ENCODE peak calls at places on chromosome 10, in seven cellular contexts. A is lung, Q is tibial nerve, I is fibroblast of lung, O is suprapubic skin, P is GM23338, E is coronary artery. U is an unnamed sample.
A peak's percentile ranks its signal among the peaks of the same experiment; 100 is the strongest.

GRCh38 chr10:102451105-102451969 is at the start of gene C10orf95:
- DNase-seq in O (no peak), E (no peak), P (peak; percentile 52), A (peak; percentile 57), Q (no peak), I (no peak), U (no peak)

GRCh38 chr10:780536-781524 is 91.4 kb upstream of the DIP2C start:
- DNase-seq in A (no peak), E (no peak), P (no peak), Q (no peak), O (peak; percentile 58), I (no peak), U (no peak)

GRCh38 chr10:101959349-101959916 is 96.5 kb downstream of the ARMH3 start:
- DNase-seq in A (no peak), O (no peak), I (no peak), Q (no peak), P (no peak), E (no peak), U (no peak)

GRCh38 chr10:16441106-16441850 is 4.5 kb downstream of the PTER start:
- DNase-seq in O (no peak), I (peak; percentile 26), E (no peak), P (no peak), Q (no peak), A (no peak), U (no peak)

GRCh38 chr10:110326351-110327032 is 21.8 kb upstream of the SMNDC1 start:
- DNase-seq in Q (no peak), E (no peak), A (no peak), P (no peak), O (no peak), I (peak; percentile 94), U (no peak)

GRCh38 chr10:71778071-71778470 is 4.8 kb upstream of the VSIR start:
- DNase-seq in Q (no peak), P (no peak), I (no peak), A (no peak), E (no peak), O (no peak), U (no peak)

GRCh38 chr10:124308811-124309210 is 109.9 kb downstream of the OAT start:
- DNase-seq in I (no peak), Q (no peak), A (no peak), E (peak; percentile 29), O (no peak), P (no peak), U (no peak)

GRCh38 chr10:18822156-18822555 is 162.9 kb downstream of the ARL5B start:
- DNase-seq in P (peak; percentile 74), I (peak; percentile 38), E (no peak), A (no peak), O (no peak), Q (no peak), U (no peak)

GRCh38 chr10:118036281-118036875 is 10.4 kb downstream of the RAB11FIP2 start:
- DNase-seq in E (no peak), Q (no peak), O (no peak), I (peak; percentile 9), A (no peak), P (no peak), U (no peak)

GRCh38 chr10:78972160-78972946 is 96.4 kb upstream of the ZMIZ1 start:
- DNase-seq in P (no peak), I (peak; percentile 89), E (peak; percentile 96), A (peak; percentile 45), Q (peak; percentile 52), O (peak; percentile 84), U (peak; percentile 93)

GRCh38 chr10:44180321-44181154 is 204.4 kb downstream of the CXCL12 start:
- DNase-seq in P (no peak), I (peak; percentile 97), A (no peak), O (peak; percentile 74), E (no peak), Q (peak; percentile 83), U (no peak)

GRCh38 chr10:22319559-22320558 is 1.0 kb upstream of the BMI1 start:
- DNase-seq in I (no peak), O (no peak), P (no peak), Q (no peak), A (no peak), E (no peak), U (no peak)

GRCh38 chr10:128483216-128483615 is 357.0 kb upstream of the MKI67 start:
- DNase-seq in O (no peak), P (no peak), I (no peak), Q (no peak), E (no peak), A (no peak), U (no peak)

GRCh38 chr10:99406149-99406548 is 24.3 kb downstream of the GOT1 start:
- DNase-seq in E (no peak), O (no peak), P (no peak), A (no peak), I (no peak), Q (no peak), U (no peak)

GRCh38 chr10:106189254-106189653 is 975.3 kb downstream of the SORCS1 start:
- DNase-seq in E (no peak), P (peak; percentile 87), Q (no peak), O (no peak), I (peak; percentile 1), A (no peak), U (no peak)

GRCh38 chr10:1089017-1089689 is 33.0 kb downstream of the WDR37 start:
- DNase-seq in Q (no peak), P (no peak), A (peak; percentile 23), O (no peak), I (no peak), E (no peak), U (peak; percentile 38)

GRCh38 chr10:6401562-6402348 is 178.3 kb downstream of the PRKCQ start:
- DNase-seq in O (peak; percentile 76), E (peak; percentile 82), Q (peak; percentile 77), P (peak; percentile 97), I (peak; percentile 88), A (peak; percentile 79), U (peak; percentile 88)

DNA sequence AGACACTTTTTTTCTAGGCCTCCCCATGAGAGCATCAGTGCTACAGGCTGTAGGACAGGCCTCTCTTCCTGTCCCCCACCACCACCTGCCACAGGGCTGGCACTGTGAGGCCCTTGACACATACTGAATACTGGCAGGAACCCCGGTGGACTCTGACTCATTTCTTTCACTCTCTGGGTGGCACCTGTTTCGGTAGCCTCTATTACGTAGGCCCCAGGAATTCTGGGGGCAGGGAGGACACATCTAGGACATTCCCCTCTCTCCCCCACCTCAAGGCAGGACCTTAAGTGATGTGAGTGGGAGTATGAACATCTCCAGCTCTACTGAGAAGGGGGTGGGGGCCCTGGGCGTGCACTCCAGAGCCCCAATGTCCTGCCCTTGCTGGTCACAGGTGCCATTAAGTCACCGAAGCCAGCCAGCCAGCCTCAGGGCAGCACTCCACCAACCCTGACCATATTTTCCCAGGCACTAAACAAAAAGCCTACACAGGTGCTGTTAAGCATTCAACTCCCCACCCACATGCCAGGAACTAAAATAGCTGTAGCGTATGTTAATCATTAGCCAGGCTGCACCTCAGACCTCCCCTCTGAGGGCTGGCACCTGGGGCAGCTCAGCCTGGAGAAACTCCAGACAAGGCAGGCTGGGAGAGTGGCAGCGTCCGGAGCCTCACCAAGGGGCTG is 8.9 kb downstream of the ANXA11 start:
- DNase-seq in P (no peak), E (peak; percentile 84), O (no peak), A (peak; percentile 85), I (peak; percentile 74), Q (no peak), U (peak; percentile 80)
- H3K4me3 ChIP-seq in P (no peak overlapping the region), E (peak overlapping the region; percentile 29), O (no peak overlapping the region), A (no peak overlapping the region), I (no peak overlapping the region), Q (no peak overlapping the region), U (no peak overlapping the region)

GRCh38 chr10:13347235-13348156 is 597 bp downstream of the SEPHS1 start:
- DNase-seq in E (peak; percentile 78), P (peak; percentile 81), O (peak; percentile 85), I (peak; percentile 77), Q (peak; percentile 61), A (peak; percentile 83), U (peak; percentile 65)

GRCh38 chr10:13346280-13346819 is 1.7 kb downstream of the SEPHS1 start:
- DNase-seq in P (no peak), E (no peak), O (no peak), I (peak; percentile 66), Q (peak; percentile 48), A (no peak), U (no peak)

GRCh38 chr10:13349776-13350274 is 1.7 kb upstream of the SEPHS1 start:
- DNase-seq in Q (peak; percentile 18), E (peak; percentile 74), A (peak; percentile 46), O (peak; percentile 70), I (peak; percentile 67), P (peak; percentile 97), U (no peak)

GRCh38 chr10:13346912-13347234 is 1.2 kb downstream of the SEPHS1 start:
- DNase-seq in E (no peak), Q (no peak), A (no peak), I (peak; percentile 2), O (no peak), P (peak; percentile 55), U (no peak)

DNA sequence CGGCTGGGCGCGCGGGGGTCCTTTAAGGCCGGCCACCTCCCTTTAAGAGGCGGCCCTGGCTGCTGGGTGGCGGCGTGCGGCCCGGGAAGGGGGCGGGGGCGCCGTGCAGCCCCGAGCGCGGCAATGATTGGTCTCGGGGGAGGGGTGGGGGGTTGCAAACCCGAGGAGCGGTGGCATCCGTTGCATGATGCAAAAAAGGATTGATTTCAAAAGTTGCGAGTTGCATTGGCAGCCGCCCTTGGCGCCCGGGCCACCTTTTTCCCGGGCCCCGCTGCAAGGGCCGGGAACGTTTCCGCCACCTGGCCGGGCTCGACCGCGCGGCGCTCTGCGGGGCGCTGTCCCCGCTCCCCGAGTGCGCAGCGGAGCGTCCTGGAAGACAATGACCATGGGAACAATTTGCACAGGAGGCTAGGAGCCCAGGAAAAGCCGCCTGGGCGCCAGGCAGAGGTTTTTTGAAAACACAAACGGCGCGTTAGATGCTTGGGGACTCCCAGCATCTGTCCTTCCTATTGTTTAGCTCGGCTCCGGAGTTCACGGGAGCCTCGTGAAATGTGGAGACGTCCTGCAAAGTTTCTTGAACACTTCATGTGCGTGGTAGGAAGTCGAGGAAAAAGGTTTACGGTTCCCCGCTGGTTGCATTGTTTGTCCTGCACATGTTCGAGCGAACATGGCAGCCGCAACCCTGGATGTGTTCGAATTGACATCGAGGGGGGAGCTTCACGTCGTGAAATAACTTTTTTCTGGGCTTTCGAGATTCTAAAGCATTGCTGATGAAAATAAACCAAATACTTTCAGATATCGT is at the start of gene SEPHS1:
- DNase-seq in I (peak; percentile 74), A (peak; percentile 76), Q (peak; percentile 27), P (peak; percentile 87), E (peak; percentile 79), O (peak; percentile 83), U (peak; percentile 62)
- TF ChIP-seq CTCF in I (peak; percentile 5), A (no peak), Q (no peak), P (no peak), E (no peak), O (no peak), U (no peak)

GRCh38 chr10:14329609-14330246 is 996 bp downstream of the FRMD4A start:
- DNase-seq in O (no peak), I (peak; percentile 13), E (no peak), Q (no peak), A (no peak), P (peak; percentile 51), U (no peak)
- H3K4me3 ChIP-seq in O (no peak overlapping the region), I (no peak overlapping the region), E (no peak overlapping the region), Q (no peak overlapping the region), A (no peak overlapping the region), P (peak overlapping the region; percentile 13), U (no peak overlapping the region)

DNA sequence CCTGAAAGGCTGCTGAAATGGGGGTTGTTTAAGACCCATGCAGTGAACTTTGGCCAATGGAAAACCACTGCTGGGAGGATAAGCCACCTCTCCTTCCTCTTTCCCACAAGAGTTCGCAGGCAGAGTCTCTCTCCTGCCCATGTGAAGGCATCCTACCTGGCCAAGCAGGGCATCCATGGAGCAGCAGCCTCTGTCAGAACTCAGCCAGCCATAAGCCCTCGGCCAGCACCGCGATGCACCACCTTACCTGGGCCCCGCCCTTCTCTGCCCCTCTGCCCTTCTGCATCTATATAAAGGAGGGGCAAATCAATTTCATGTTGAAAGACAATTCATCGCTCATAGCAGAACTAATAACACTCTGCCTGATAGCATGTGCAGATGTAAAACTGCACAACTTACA is 6.1 kb upstream of the STK32C start:
- DNase-seq in A (no peak), Q (no peak), O (no peak), E (no peak), I (no peak), P (no peak), U (no peak)
- TF ChIP-seq CTCF in A (no peak), Q (no peak), O (no peak), E (no peak), I (no peak), P (no peak), U (no peak)

U was measured in right atrium auricular region.